ENCODE peak calls at places on chromosomes 1 and 21, in six cellular contexts. X is cardiac muscle cell, D is dorsolateral prefrontal cortex, V is foreskin fibroblast, E is choroid plexus epithelial cell, R is endodermal cell. T is an unnamed sample.

GRCh38 chr1:147542549-147542857 is 1.2 kb downstream of the BCL9 start:
- DNase-seq in X (no peak), D (no peak), V (no peak), E (no peak), R (no peak), T (no peak)

GRCh38 chr1:186722711-186723309 is 42.6 kb upstream of the PTGS2 start:
- DNase-seq in X (peak), D (no peak), V (peak), E (peak), R (no peak), T (peak)

GRCh38 chr1:31227891-31228290 is 11.8 kb downstream of the NKAIN1 start:
- DNase-seq in X (no peak), D (peak), V (no peak), E (no peak), R (no peak), T (no peak)

GRCh38 chr1:96362623-96363022 is 359.0 kb upstream of the PTBP2 start:
- DNase-seq in X (no peak), D (no peak), V (peak), E (peak), R (no peak), T (peak)

GRCh38 chr1:118588566-118588965 is 399.6 kb downstream of the TBX15 start:
- DNase-seq in X (no peak), D (no peak), V (no peak), E (no peak), R (no peak), T (no peak)

GRCh38 chr1:164704954-164705353 is 146.0 kb downstream of the PBX1 start:
- DNase-seq in X (peak), D (no peak), V (no peak), E (no peak), R (no peak), T (no peak)

GRCh38 chr1:19878637-19878985 is 3.6 kb upstream of the OTUD3 start:
- DNase-seq in X (no peak), D (no peak), V (no peak), E (no peak), R (no peak), T (no peak)

GRCh38 chr1:237416924-237417655 is 375.1 kb downstream of the RYR2 start:
- DNase-seq in X (no peak), D (no peak), V (no peak), E (no peak), R (no peak), T (no peak)

GRCh38 chr1:40939320-40940059 is 40.0 kb upstream of the CTPS1 start:
- DNase-seq in X (no peak), D (no peak), V (peak), E (peak), R (no peak), T (no peak)

GRCh38 chr21:44926364-44927101 is 5.8 kb upstream of the ITGB2 start:
- DNase-seq in X (no peak), D (no peak), V (no peak), E (no peak), R (peak), T (no peak)

GRCh38 chr1:226593541-226593940 is 45.0 kb downstream of the STUM start:
- DNase-seq in X (no peak), D (no peak), V (no peak), E (no peak), R (peak), T (no peak)

GRCh38 chr1:209484429-209484828 is 99.1 kb upstream of the CAMK1G start:
- DNase-seq in X (no peak), D (no peak), V (no peak), E (no peak), R (no peak), T (no peak)

GRCh38 chr1:116971481-116971880 is 30.1 kb upstream of the CD101 start:
- DNase-seq in X (no peak), D (no peak), V (no peak), E (no peak), R (no peak), T (no peak)

GRCh38 chr1:215523906-215524305 is 43.2 kb upstream of the KCTD3 start:
- DNase-seq in X (peak), D (no peak), V (peak), E (peak), R (no peak), T (no peak)

GRCh38 chr1:113675299-113675698 is 84.0 kb downstream of the PHTF1 start:
- DNase-seq in X (no peak), D (no peak), V (no peak), E (peak), R (no peak), T (no peak)

GRCh38 chr1:248923932-248924331 is 17.9 kb downstream of the PGBD2 start:
- DNase-seq in X (no peak), D (no peak), V (no peak), E (no peak), R (no peak), T (no peak)

GRCh38 chr1:245156041-245156735 is 1.4 kb downstream of the KIF26B start:
- DNase-seq in X (peak), D (peak), V (peak), E (peak), R (peak), T (no peak)

GRCh38 chr21:34513109-34513675 is 1.2 kb upstream of the KCNE1 start:
- DNase-seq in X (no peak), D (no peak), V (no peak), E (no peak), R (no peak), T (no peak)

GRCh38 chr1:50735443-50735842 is 224.6 kb downstream of the FAF1 start:
- DNase-seq in X (peak), D (no peak), V (peak), E (peak), R (no peak), T (no peak)

GRCh38 chr1:231612393-231613089 is 14.0 kb upstream of the DISC1 start:
- DNase-seq in X (no peak), D (no peak), V (no peak), E (no peak), R (no peak), T (no peak)

GRCh38 chr1:102799496-102799895 is 308.8 kb downstream of the COL11A1 start:
- DNase-seq in X (no peak), D (no peak), V (peak), E (peak), R (no peak), T (no peak)

GRCh38 chr1:52159033-52159789 is 17.3 kb downstream of the ZFYVE9 start:
- DNase-seq in X (no peak), D (no peak), V (peak), E (no peak), R (no peak), T (no peak)

GRCh38 chr1:91278754-91279153 is 125.9 kb downstream of the HFM1 start:
- DNase-seq in X (no peak), D (no peak), V (no peak), E (peak), R (peak), T (no peak)

GRCh38 chr21:42614811-42615342 is 38.5 kb upstream of the PDE9A start:
- DNase-seq in X (no peak), D (no peak), V (peak), E (no peak), R (peak), T (no peak)

GRCh38 chr1:42758641-42759040 is 8.2 kb downstream of the P3H1 start:
- DNase-seq in X (no peak), D (no peak), V (no peak), E (no peak), R (no peak), T (no peak)

GRCh38 chr1:213381572-213382084 is 330.6 kb downstream of the RPS6KC1 start:
- DNase-seq in X (peak), D (peak), V (no peak), E (peak), R (peak), T (no peak)

GRCh38 chr1:229388876-229389580 is 44.9 kb downstream of the ACTA1 start:
- DNase-seq in X (no peak), D (no peak), V (peak), E (peak), R (no peak), T (no peak)

GRCh38 chr21:41926068-41926806 is 27.6 kb downstream of the C2CD2 start:
- DNase-seq in X (no peak), D (no peak), V (no peak), E (peak), R (peak), T (no peak)

GRCh38 chr1:192993426-192994085 is 65.6 kb downstream of the UCHL5 start:
- DNase-seq in X (no peak), D (no peak), V (no peak), E (no peak), R (no peak), T (no peak)

GRCh38 chr1:155011437-155011907 is 8.9 kb downstream of the ZBTB7B start:
- DNase-seq in X (no peak), D (no peak), V (no peak), E (no peak), R (no peak), T (no peak)

GRCh38 chr1:65820983-65821382 is 28.3 kb downstream of the PDE4B start:
- DNase-seq in X (no peak), D (no peak), V (peak), E (peak), R (no peak), T (peak)

GRCh38 chr21:38798481-38798882 is 7.2 kb upstream of the ETS2 start:
- DNase-seq in X (peak), D (no peak), V (no peak), E (peak), R (peak), T (no peak)

GRCh38 chr1:182608850-182609610 is 4.8 kb upstream of the RGS16 start:
- DNase-seq in X (no peak), D (no peak), V (no peak), E (peak), R (no peak), T (no peak)

GRCh38 chr1:223208164-223209075 is 65.4 kb upstream of the TLR5 start:
- DNase-seq in X (no peak), D (no peak), V (no peak), E (no peak), R (no peak), T (no peak)

GRCh38 chr1:12601690-12602632 is 16.0 kb downstream of the DHRS3 start:
- DNase-seq in X (no peak), D (no peak), V (peak), E (peak), R (no peak), T (peak)

GRCh38 chr1:231295938-231296337 is 41.7 kb downstream of the EXOC8 start:
- DNase-seq in X (no peak), D (no peak), V (no peak), E (no peak), R (no peak), T (no peak)

GRCh38 chr1:41714613-41715389 is 203.9 kb downstream of the HIVEP3 start:
- DNase-seq in X (no peak), D (no peak), V (no peak), E (no peak), R (no peak), T (no peak)

GRCh38 chr1:193806079-193807048 is 620.0 kb upstream of the B3GALT2 start:
- DNase-seq in X (no peak), D (no peak), V (no peak), E (no peak), R (no peak), T (no peak)

GRCh38 chr1:237890416-237890815 is 306 bp downstream of the ZP4 start:
- DNase-seq in X (no peak), D (no peak), V (no peak), E (no peak), R (no peak), T (no peak)

GRCh38 chr1:172002725-172003345 is 161.5 kb downstream of the DNM3 start:
- DNase-seq in X (peak), D (no peak), V (peak), E (peak), R (peak), T (no peak)

GRCh38 chr21:28641731-28642130 is 350.9 kb downstream of the LTN1 start:
- DNase-seq in X (no peak), D (no peak), V (no peak), E (no peak), R (no peak), T (no peak)

GRCh38 chr21:28642891-28643290 is 349.8 kb downstream of the LTN1 start:
- DNase-seq in X (no peak), D (no peak), V (no peak), E (no peak), R (no peak), T (no peak)

GRCh38 chr21:28636988-28637691 is 355.5 kb downstream of the LTN1 start:
- DNase-seq in X (no peak), D (no peak), V (peak), E (peak), R (no peak), T (no peak)

GRCh38 chr21:28639742-28640141 is 352.9 kb downstream of the LTN1 start:
- DNase-seq in X (no peak), D (no peak), V (peak), E (peak), R (no peak), T (no peak)

DNA sequence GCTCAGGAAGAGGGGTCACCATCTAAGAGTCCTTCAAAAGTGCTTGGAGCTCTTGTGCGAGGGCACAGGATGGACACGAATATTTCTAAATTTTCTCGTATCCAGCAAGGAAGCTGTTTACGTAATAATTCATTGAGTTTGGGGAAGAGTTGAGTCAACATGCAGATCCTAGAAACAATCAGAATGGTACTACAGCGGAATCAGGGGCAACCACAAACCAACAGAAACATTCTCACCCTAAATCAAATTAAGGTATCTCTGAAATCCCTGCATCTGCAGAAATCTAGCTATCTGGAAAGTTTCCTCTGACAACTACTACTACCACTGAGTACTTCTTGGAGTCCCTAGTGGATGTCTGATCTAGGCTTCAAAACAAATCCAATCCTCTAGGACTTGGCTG is 352.4 kb downstream of the LTN1 start:
- DNase-seq in X (no peak), D (no peak), V (no peak), E (no peak), R (no peak), T (no peak)
- H3K4me3 ChIP-seq in X (no peak), D (no peak), V (no peak), E (no peak), R (no peak), T (no peak)

DNA sequence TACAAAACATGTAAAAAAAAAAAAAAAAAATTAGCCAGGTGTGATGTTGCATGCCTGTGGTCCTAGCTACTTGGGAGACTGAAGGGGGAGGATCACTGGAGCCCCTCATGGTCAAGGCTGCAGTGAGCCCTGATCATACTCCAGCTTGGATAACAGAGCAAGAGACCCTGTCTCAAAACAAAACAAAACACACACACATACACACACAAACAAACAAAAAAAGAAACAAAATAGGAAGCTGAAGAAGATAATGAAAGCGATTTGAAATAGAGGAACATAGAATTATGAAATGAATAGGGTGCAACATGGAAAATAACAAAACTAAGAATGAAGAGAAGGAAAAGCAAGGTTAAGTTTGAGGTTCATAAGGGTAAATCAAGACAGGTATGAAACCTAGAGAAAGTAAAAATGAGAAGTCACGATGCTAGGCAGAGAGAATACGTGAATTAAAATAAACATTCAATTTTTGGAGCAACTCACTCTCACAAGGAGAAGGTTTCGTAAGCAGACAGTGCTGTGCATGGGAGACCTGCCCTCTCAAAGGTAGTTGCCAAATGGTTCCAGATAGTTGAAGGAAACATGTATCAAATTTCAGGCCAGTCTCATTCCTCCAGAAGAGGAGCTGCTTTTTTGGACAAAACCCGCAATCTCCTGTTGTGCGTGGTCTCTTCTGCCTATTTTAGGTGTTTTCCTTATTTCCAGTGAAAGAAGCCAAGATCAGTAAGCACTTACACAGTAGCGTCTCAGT is 3.3 kb downstream of the CD46 start:
- DNase-seq in X (peak), D (no peak), V (no peak), E (peak), R (no peak), T (no peak)
- H3K4me3 ChIP-seq in X (no peak), D (no peak), V (no peak), E (no peak), R (peak), T (no peak)

DNA sequence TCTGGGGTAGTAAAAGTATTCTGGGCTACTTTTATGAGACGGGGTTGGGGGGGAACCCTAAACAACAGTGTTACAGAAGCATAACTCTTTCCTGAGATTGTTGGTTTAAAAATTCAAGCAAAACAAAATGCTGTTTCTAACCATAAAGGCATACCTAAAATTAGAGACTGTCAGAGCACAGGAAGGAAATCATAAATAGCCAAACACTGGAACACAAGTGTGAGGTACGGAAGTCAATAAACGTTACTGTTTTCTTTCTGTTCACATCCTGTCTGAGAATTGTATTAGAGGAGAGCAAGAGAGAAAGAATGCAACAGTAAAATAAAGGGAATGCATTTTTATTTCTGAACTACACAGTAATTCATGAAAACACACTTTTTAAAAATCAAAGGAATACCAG is 42.8 kb upstream of the IL12RB2 start:
- DNase-seq in X (no peak), D (no peak), V (no peak), E (no peak), R (no peak), T (no peak)
- H3K4me3 ChIP-seq in X (no peak), D (no peak), V (no peak), E (no peak), R (no peak), T (no peak)

DNA sequence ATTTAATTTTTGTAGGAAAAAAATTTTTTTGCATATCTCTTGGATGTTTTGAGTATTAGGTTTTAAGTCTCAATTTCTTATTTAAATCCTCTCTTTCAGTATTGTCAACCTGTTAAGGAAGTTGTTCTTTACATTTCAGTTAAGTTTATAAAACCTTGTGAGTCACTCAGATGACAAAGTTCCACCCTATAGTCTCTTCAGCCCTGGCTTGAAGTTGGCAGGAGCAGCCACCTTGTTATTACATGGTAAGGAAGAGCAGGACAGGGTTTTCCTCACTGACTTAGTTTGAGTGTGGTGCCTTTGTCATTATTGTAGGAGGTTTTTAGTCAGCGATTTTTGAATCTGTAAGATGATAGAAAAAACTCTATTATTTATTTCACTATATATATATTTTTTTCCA is 2143.9 kb downstream of the MRPL39 start:
- DNase-seq in X (no peak), D (no peak), V (no peak), E (no peak), R (no peak), T (no peak)
- H3K4me3 ChIP-seq in X (no peak), D (no peak), V (no peak), E (no peak), R (no peak), T (no peak)

DNA sequence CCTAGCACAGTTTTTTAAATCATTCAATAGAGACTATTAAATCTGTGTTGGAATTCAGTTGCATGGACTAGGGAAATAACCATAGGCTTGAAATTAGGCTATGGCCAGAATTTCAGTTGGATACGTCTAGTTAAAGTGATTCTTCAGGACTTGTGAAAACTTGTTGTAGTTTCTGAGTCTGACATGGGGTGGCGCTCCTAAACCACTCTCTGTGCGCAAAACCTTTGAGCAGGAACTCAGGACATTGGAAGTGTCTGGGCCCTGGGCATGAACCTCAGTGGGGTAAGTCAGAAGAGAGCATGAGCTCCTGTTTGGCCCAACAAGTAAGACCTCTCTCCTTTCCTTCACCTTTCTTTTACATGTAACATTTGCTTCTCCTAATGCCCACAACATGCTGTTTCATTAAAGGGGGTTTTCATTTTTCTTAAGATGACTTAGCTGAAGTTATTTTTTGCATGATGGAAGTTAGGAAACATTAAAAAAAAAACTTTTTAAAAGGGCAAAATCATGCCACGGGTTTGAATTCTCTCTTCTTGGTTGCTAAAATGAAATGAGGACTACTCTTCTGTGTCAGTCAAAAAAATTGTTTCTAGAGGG is 17.1 kb upstream of the CCDC190 start:
- DNase-seq in X (peak), D (peak), V (peak), E (peak), R (peak), T (peak)
- H3K4me3 ChIP-seq in X (no peak), D (no peak), V (no peak), E (no peak), R (no peak), T (no peak)

DNA sequence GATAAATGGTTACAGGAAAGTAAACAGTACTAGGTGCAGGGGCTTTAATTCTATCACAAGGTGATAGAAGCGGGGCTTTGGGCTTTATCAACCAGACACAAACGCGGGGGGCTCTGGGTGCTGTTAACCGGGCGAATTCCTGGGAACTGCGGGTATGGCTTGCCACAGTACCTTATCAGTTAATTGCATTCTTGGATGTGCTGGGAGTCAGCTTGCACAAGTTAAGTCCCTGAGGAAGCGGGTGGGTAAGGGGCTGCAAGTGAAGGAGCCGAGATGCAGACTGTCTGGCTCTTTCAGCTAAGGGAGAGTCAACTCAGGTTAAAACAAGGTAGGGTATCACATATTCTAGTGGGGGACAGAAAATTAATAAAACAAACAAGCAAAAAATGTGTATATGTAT is 661 bp downstream of the GBP4 start:
- DNase-seq in X (peak), D (no peak), V (no peak), E (no peak), R (peak), T (no peak)
- H3K4me3 ChIP-seq in X (peak), D (peak), V (peak), E (peak), R (peak), T (no peak)

GRCh38 chr1:3772715-3773571 is at the start of gene SMIM1:
- DNase-seq in X (no peak), D (no peak), V (no peak), E (peak), R (peak), T (no peak)
- H3K4me3 ChIP-seq in X (peak), D (peak), V (peak), E (peak), R (peak), T (peak)

T was measured in HFF-Myc.